ENCODE peak calls at places on chromosomes 2 and 18, in nine cellular contexts. One of them, this sample, is unnamed.
A peak's percentile ranks its signal among the peaks of the same experiment; 100 is the strongest.

GRCh38 chr18:46019956-46020355 is 52.1 kb downstream of the PSTPIP2 start:
- DNase-seq in astrocyte of the spinal cord: no peak
- DNase-seq in prostate gland: no peak
- DNase-seq in upper lobe of left lung: no peak
- DNase-seq in GM13977: no peak
- DNase-seq in PC-9: no peak
- DNase-seq in colonic mucosa: no peak
- DNase-seq in heart left ventricle: no peak
- DNase-seq in choroid plexus epithelial cell: peak; percentile 8
- DNase-seq in this sample: no peak

GRCh38 chr2:99488999-99489757 is 639 bp downstream of the REV1 start:
- DNase-seq in astrocyte of the spinal cord: peak; percentile 37
- DNase-seq in prostate gland: peak; percentile 35
- DNase-seq in upper lobe of left lung: no peak
- DNase-seq in GM13977: peak; percentile 84
- DNase-seq in PC-9: peak; percentile 62
- DNase-seq in colonic mucosa: peak; percentile 40
- DNase-seq in heart left ventricle: peak; percentile 88
- DNase-seq in choroid plexus epithelial cell: peak; percentile 50
- DNase-seq in this sample: no peak

GRCh38 chr2:159317392-159318088 is 31.0 kb upstream of the WDSUB1 start:
- DNase-seq in astrocyte of the spinal cord: peak; percentile 4
- DNase-seq in prostate gland: no peak
- DNase-seq in upper lobe of left lung: no peak
- DNase-seq in GM13977: no peak
- DNase-seq in PC-9: no peak
- DNase-seq in colonic mucosa: no peak
- DNase-seq in heart left ventricle: no peak
- DNase-seq in choroid plexus epithelial cell: no peak
- DNase-seq in this sample: no peak

GRCh38 chr2:237998530-237998929 is 31.7 kb downstream of the UBE2F start:
- DNase-seq in astrocyte of the spinal cord: peak; percentile 18
- DNase-seq in prostate gland: no peak
- DNase-seq in upper lobe of left lung: no peak
- DNase-seq in GM13977: peak; percentile 36
- DNase-seq in PC-9: no peak
- DNase-seq in colonic mucosa: no peak
- DNase-seq in heart left ventricle: no peak
- DNase-seq in choroid plexus epithelial cell: peak; percentile 70
- DNase-seq in this sample: no peak

GRCh38 chr2:113084249-113085000 is 16.7 kb downstream of the IL1F10 start:
- DNase-seq in astrocyte of the spinal cord: peak; percentile 14
- DNase-seq in prostate gland: no peak
- DNase-seq in upper lobe of left lung: no peak
- DNase-seq in GM13977: peak; percentile 34
- DNase-seq in PC-9: no peak
- DNase-seq in colonic mucosa: no peak
- DNase-seq in heart left ventricle: no peak
- DNase-seq in choroid plexus epithelial cell: peak; percentile 32
- DNase-seq in this sample: no peak

GRCh38 chr2:4763009-4763408 is 929.2 kb upstream of the SOX11 start:
- DNase-seq in astrocyte of the spinal cord: peak; percentile 20
- DNase-seq in prostate gland: peak; percentile 9
- DNase-seq in upper lobe of left lung: no peak
- DNase-seq in GM13977: no peak
- DNase-seq in PC-9: no peak
- DNase-seq in colonic mucosa: no peak
- DNase-seq in heart left ventricle: no peak
- DNase-seq in choroid plexus epithelial cell: peak; percentile 35
- DNase-seq in this sample: no peak

GRCh38 chr2:219352448-219353023 is 20.0 kb upstream of the RESP18 start:
- DNase-seq in astrocyte of the spinal cord: peak; percentile 49
- DNase-seq in prostate gland: peak; percentile 10
- DNase-seq in upper lobe of left lung: no peak
- DNase-seq in GM13977: peak; percentile 76
- DNase-seq in PC-9: peak; percentile 68
- DNase-seq in colonic mucosa: peak; percentile 74
- DNase-seq in heart left ventricle: no peak
- DNase-seq in choroid plexus epithelial cell: peak; percentile 78
- DNase-seq in this sample: no peak

GRCh38 chr2:129281761-129282160 is 697.7 kb upstream of the RAB6C start:
- DNase-seq in astrocyte of the spinal cord: no peak
- DNase-seq in prostate gland: no peak
- DNase-seq in upper lobe of left lung: no peak
- DNase-seq in GM13977: no peak
- DNase-seq in PC-9: no peak
- DNase-seq in colonic mucosa: no peak
- DNase-seq in heart left ventricle: no peak
- DNase-seq in choroid plexus epithelial cell: no peak
- DNase-seq in this sample: no peak

GRCh38 chr18:26868968-26869586 is 3.6 kb upstream of the AQP4 start:
- DNase-seq in astrocyte of the spinal cord: no peak
- DNase-seq in prostate gland: no peak
- DNase-seq in upper lobe of left lung: no peak
- DNase-seq in GM13977: no peak
- DNase-seq in PC-9: no peak
- DNase-seq in colonic mucosa: no peak
- DNase-seq in heart left ventricle: no peak
- DNase-seq in choroid plexus epithelial cell: no peak
- DNase-seq in this sample: no peak

GRCh38 chr2:37798315-37799005 is 126.6 kb upstream of the RMDN2 start:
- DNase-seq in astrocyte of the spinal cord: no peak
- DNase-seq in prostate gland: no peak
- DNase-seq in upper lobe of left lung: no peak
- DNase-seq in GM13977: no peak
- DNase-seq in PC-9: no peak
- DNase-seq in colonic mucosa: no peak
- DNase-seq in heart left ventricle: no peak
- DNase-seq in choroid plexus epithelial cell: no peak
- DNase-seq in this sample: no peak

DNA sequence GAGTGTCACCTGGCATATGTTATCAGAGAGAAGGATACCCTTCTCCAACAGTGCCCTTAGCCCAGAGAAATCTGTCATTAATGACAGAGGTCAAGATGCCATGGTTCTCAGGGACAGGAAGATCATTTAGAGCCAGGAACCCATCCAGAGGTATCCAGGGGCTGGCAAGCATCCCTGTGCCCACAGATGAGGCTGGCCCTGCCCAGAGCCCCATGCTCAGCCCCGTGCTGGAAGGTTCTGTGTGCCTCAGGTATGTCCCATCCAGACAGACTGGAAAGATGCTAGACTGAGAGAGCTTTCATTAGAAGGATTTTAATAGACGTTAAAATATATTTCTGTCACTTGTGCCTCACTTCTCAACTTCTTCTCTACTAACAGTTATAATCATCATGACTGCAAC is 8.2 kb upstream of the TUBB6 start:
- DNase-seq in astrocyte of the spinal cord: no peak
- DNase-seq in prostate gland: no peak
- DNase-seq in upper lobe of left lung: no peak
- DNase-seq in GM13977: no peak
- DNase-seq in PC-9: no peak
- DNase-seq in colonic mucosa: no peak
- DNase-seq in heart left ventricle: no peak
- DNase-seq in choroid plexus epithelial cell: no peak
- DNase-seq in this sample: no peak
- TF ChIP-seq CTCF in astrocyte of the spinal cord: no peak
- TF ChIP-seq CTCF in prostate gland: no peak
- TF ChIP-seq CTCF in upper lobe of left lung: no peak
- TF ChIP-seq CTCF in GM13977: no peak
- TF ChIP-seq CTCF in PC-9: no peak
- TF ChIP-seq CTCF in colonic mucosa: no peak
- TF ChIP-seq CTCF in heart left ventricle: no peak
- TF ChIP-seq CTCF in choroid plexus epithelial cell: no peak
- TF ChIP-seq CTCF in this sample: no peak

GRCh38 chr2:202910687-202911086 is 786 bp downstream of the WDR12 start:
- DNase-seq in astrocyte of the spinal cord: no peak
- DNase-seq in prostate gland: no peak
- DNase-seq in upper lobe of left lung: no peak
- DNase-seq in GM13977: no peak
- DNase-seq in PC-9: no peak
- DNase-seq in colonic mucosa: no peak
- DNase-seq in heart left ventricle: no peak
- DNase-seq in choroid plexus epithelial cell: no peak
- DNase-seq in this sample: no peak
- TF ChIP-seq CTCF in astrocyte of the spinal cord: no peak
- TF ChIP-seq CTCF in prostate gland: no peak
- TF ChIP-seq CTCF in upper lobe of left lung: no peak
- TF ChIP-seq CTCF in GM13977: no peak
- TF ChIP-seq CTCF in PC-9: no peak
- TF ChIP-seq CTCF in colonic mucosa: no peak
- TF ChIP-seq CTCF in heart left ventricle: no peak
- TF ChIP-seq CTCF in choroid plexus epithelial cell: no peak
- TF ChIP-seq CTCF in this sample: no peak

DNA sequence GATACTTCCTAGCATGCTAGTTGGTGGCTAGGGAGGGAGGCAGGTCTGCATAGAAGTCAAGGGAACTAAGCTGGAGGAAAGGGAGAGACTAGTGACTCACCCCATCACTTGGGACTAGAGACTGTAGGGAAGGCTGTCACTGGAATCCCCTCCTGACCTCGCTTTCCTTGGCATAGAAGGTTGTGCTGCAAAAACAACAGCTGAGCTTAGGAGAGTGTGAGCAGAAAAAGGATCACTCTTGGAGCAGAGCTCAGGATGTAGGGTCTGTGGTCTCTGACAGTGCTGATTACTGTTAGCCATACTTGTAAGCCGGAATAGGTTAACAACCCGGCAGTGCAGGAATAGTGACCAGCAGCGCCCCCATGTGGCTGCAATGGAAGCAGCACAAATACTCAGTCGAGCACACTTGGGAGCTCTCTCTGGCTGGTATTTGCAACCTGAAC is 66.9 kb upstream of the SMAD2 start:
- DNase-seq in astrocyte of the spinal cord: no peak
- DNase-seq in prostate gland: no peak
- DNase-seq in upper lobe of left lung: no peak
- DNase-seq in GM13977: no peak
- DNase-seq in PC-9: peak; percentile 3
- DNase-seq in colonic mucosa: no peak
- DNase-seq in heart left ventricle: no peak
- DNase-seq in choroid plexus epithelial cell: peak; percentile 10
- DNase-seq in this sample: no peak
- TF ChIP-seq CTCF in astrocyte of the spinal cord: peak; percentile 40
- TF ChIP-seq CTCF in prostate gland: no peak
- TF ChIP-seq CTCF in upper lobe of left lung: no peak
- TF ChIP-seq CTCF in GM13977: peak; percentile 42
- TF ChIP-seq CTCF in PC-9: peak; percentile 69
- TF ChIP-seq CTCF in colonic mucosa: peak; percentile 24
- TF ChIP-seq CTCF in heart left ventricle: peak; percentile 22
- TF ChIP-seq CTCF in choroid plexus epithelial cell: peak; percentile 62
- TF ChIP-seq CTCF in this sample: peak; percentile 32

GRCh38 chr2:10471956-10472355 is 23.8 kb upstream of the ODC1 start:
- DNase-seq in astrocyte of the spinal cord: no peak
- DNase-seq in prostate gland: no peak
- DNase-seq in upper lobe of left lung: no peak
- DNase-seq in GM13977: no peak
- DNase-seq in PC-9: no peak
- DNase-seq in colonic mucosa: no peak
- DNase-seq in heart left ventricle: no peak
- DNase-seq in choroid plexus epithelial cell: no peak
- DNase-seq in this sample: no peak
- TF ChIP-seq CTCF in astrocyte of the spinal cord: no peak
- TF ChIP-seq CTCF in prostate gland: no peak
- TF ChIP-seq CTCF in upper lobe of left lung: no peak
- TF ChIP-seq CTCF in GM13977: no peak
- TF ChIP-seq CTCF in PC-9: no peak
- TF ChIP-seq CTCF in colonic mucosa: no peak
- TF ChIP-seq CTCF in heart left ventricle: no peak
- TF ChIP-seq CTCF in choroid plexus epithelial cell: no peak
- TF ChIP-seq CTCF in this sample: no peak

GRCh38 chr2:33018271-33018670 is 71.5 kb downstream of the LTBP1 start:
- DNase-seq in astrocyte of the spinal cord: no peak
- DNase-seq in prostate gland: no peak
- DNase-seq in upper lobe of left lung: no peak
- DNase-seq in GM13977: no peak
- DNase-seq in PC-9: no peak
- DNase-seq in colonic mucosa: no peak
- DNase-seq in heart left ventricle: no peak
- DNase-seq in choroid plexus epithelial cell: no peak
- DNase-seq in this sample: no peak
- TF ChIP-seq CTCF in astrocyte of the spinal cord: no peak
- TF ChIP-seq CTCF in prostate gland: no peak
- TF ChIP-seq CTCF in upper lobe of left lung: no peak
- TF ChIP-seq CTCF in GM13977: no peak
- TF ChIP-seq CTCF in PC-9: no peak
- TF ChIP-seq CTCF in colonic mucosa: no peak
- TF ChIP-seq CTCF in heart left ventricle: no peak
- TF ChIP-seq CTCF in choroid plexus epithelial cell: no peak
- TF ChIP-seq CTCF in this sample: peak; percentile 3

GRCh38 chr2:20016346-20016745 is 3.9 kb upstream of the MATN3 start:
- DNase-seq in astrocyte of the spinal cord: no peak
- DNase-seq in prostate gland: no peak
- DNase-seq in upper lobe of left lung: no peak
- DNase-seq in GM13977: no peak
- DNase-seq in PC-9: no peak
- DNase-seq in colonic mucosa: no peak
- DNase-seq in heart left ventricle: no peak
- DNase-seq in choroid plexus epithelial cell: no peak
- DNase-seq in this sample: no peak
- TF ChIP-seq CTCF in astrocyte of the spinal cord: no peak
- TF ChIP-seq CTCF in prostate gland: no peak
- TF ChIP-seq CTCF in upper lobe of left lung: no peak
- TF ChIP-seq CTCF in GM13977: no peak
- TF ChIP-seq CTCF in PC-9: no peak
- TF ChIP-seq CTCF in colonic mucosa: no peak
- TF ChIP-seq CTCF in heart left ventricle: no peak
- TF ChIP-seq CTCF in choroid plexus epithelial cell: no peak
- TF ChIP-seq CTCF in this sample: no peak

DNA sequence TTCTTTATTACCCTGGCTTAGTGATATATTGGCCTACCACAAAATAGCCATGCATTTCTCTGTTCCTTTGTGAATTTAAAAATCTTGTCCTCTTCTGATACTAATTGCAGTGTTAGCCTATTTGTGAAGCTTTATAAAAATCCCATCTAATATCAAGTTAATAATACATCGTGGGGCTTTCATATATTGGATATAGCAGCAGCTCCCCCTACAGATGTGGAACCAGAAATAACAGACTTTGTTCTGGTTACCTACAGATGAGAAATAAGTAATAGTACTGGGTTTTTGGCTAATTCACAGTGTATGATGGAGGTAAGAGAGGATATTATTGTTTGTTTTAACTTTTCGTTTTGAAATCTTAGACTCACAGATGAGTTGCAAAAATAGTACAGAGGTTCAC is 1661.7 kb upstream of the PIK3C3 start:
- DNase-seq in astrocyte of the spinal cord: no peak
- DNase-seq in prostate gland: no peak
- DNase-seq in upper lobe of left lung: no peak
- DNase-seq in GM13977: no peak
- DNase-seq in PC-9: no peak
- DNase-seq in colonic mucosa: no peak
- DNase-seq in heart left ventricle: no peak
- DNase-seq in choroid plexus epithelial cell: peak; percentile 47
- DNase-seq in this sample: no peak
- TF ChIP-seq CTCF in astrocyte of the spinal cord: peak; percentile 35
- TF ChIP-seq CTCF in prostate gland: peak; percentile 14
- TF ChIP-seq CTCF in upper lobe of left lung: no peak
- TF ChIP-seq CTCF in GM13977: no peak
- TF ChIP-seq CTCF in PC-9: no peak
- TF ChIP-seq CTCF in colonic mucosa: no peak
- TF ChIP-seq CTCF in heart left ventricle: peak; percentile 34
- TF ChIP-seq CTCF in choroid plexus epithelial cell: peak; percentile 52
- TF ChIP-seq CTCF in this sample: no peak